ENCODE peak calls at places on chromosome 19, in six cellular contexts. One of them, this sample, is unnamed. For H3K36me3 and H3K27me3, the result is how much of the 10 kb centered on the place peaks cover.

GRCh38 chr19:3162418-3163229 is 15.9 kb upstream of the S1PR4 start:
- DNase-seq in kidney epithelial cell: no peak
- DNase-seq in neural progenitor cell: no peak
- DNase-seq in H7: peak
- DNase-seq in left lung: peak
- DNase-seq in Peyer's patch: no peak
- DNase-seq in this sample: no peak

GRCh38 chr19:47550129-47550528 is 22.8 kb downstream of the ZNF541 start:
- DNase-seq in kidney epithelial cell: no peak
- DNase-seq in neural progenitor cell: no peak
- DNase-seq in H7: no peak
- DNase-seq in left lung: no peak
- DNase-seq in Peyer's patch: no peak
- DNase-seq in this sample: no peak

GRCh38 chr19:40803857-40804782 is 5.1 kb downstream of the EGLN2 start:
- DNase-seq in kidney epithelial cell: no peak
- DNase-seq in neural progenitor cell: no peak
- DNase-seq in H7: peak
- DNase-seq in left lung: no peak
- DNase-seq in Peyer's patch: peak
- DNase-seq in this sample: peak

GRCh38 chr19:31314156-31314555 is 35.1 kb downstream of the TSHZ3 start:
- DNase-seq in kidney epithelial cell: no peak
- DNase-seq in neural progenitor cell: no peak
- DNase-seq in H7: no peak
- DNase-seq in left lung: no peak
- DNase-seq in Peyer's patch: no peak
- DNase-seq in this sample: peak

GRCh38 chr19:10769533-10770491 is 51.9 kb downstream of the DNM2 start:
- DNase-seq in kidney epithelial cell: no peak
- DNase-seq in neural progenitor cell: peak
- DNase-seq in H7: peak
- DNase-seq in left lung: no peak
- DNase-seq in Peyer's patch: peak
- DNase-seq in this sample: peak

GRCh38 chr19:18650048-18650435 is 13.2 kb downstream of the KLHL26 start:
- DNase-seq in kidney epithelial cell: no peak
- DNase-seq in neural progenitor cell: no peak
- DNase-seq in H7: no peak
- DNase-seq in left lung: no peak
- DNase-seq in Peyer's patch: no peak
- DNase-seq in this sample: peak

GRCh38 chr19:8607386-8607785 is 3.1 kb downstream of the ADAMTS10 start:
- DNase-seq in kidney epithelial cell: no peak
- DNase-seq in neural progenitor cell: no peak
- DNase-seq in H7: no peak
- DNase-seq in left lung: no peak
- DNase-seq in Peyer's patch: no peak
- DNase-seq in this sample: peak

GRCh38 chr19:45455707-45456499 is 11.9 kb upstream of the FOSB start:
- DNase-seq in kidney epithelial cell: peak
- DNase-seq in neural progenitor cell: peak
- DNase-seq in H7: peak
- DNase-seq in left lung: peak
- DNase-seq in Peyer's patch: peak
- DNase-seq in this sample: peak

GRCh38 chr19:44623080-44623479 is 9.7 kb downstream of the IGSF23 start:
- DNase-seq in kidney epithelial cell: no peak
- DNase-seq in neural progenitor cell: no peak
- DNase-seq in H7: no peak
- DNase-seq in left lung: no peak
- DNase-seq in Peyer's patch: peak
- DNase-seq in this sample: peak

GRCh38 chr19:49977111-49977510 is 16.1 kb upstream of the SIGLEC11 start:
- DNase-seq in kidney epithelial cell: no peak
- DNase-seq in neural progenitor cell: no peak
- DNase-seq in H7: no peak
- DNase-seq in left lung: peak
- DNase-seq in Peyer's patch: no peak
- DNase-seq in this sample: no peak

GRCh38 chr19:8254286-8255001 is 45.3 kb downstream of the CERS4 start:
- DNase-seq in kidney epithelial cell: no peak
- DNase-seq in neural progenitor cell: no peak
- DNase-seq in H7: peak
- DNase-seq in left lung: no peak
- DNase-seq in Peyer's patch: no peak
- DNase-seq in this sample: no peak

GRCh38 chr19:18972301-18972831 is 31.3 kb upstream of the HOMER3 start:
- DNase-seq in kidney epithelial cell: no peak
- DNase-seq in neural progenitor cell: no peak
- DNase-seq in H7: no peak
- DNase-seq in left lung: no peak
- DNase-seq in Peyer's patch: no peak
- DNase-seq in this sample: no peak

GRCh38 chr19:32719611-32720059 is at the start of gene TDRD12:
- DNase-seq in kidney epithelial cell: no peak
- DNase-seq in neural progenitor cell: no peak
- DNase-seq in H7: peak
- DNase-seq in left lung: peak
- DNase-seq in Peyer's patch: no peak
- DNase-seq in this sample: peak

GRCh38 chr19:44061038-44061437 is 9.2 kb downstream of the ZNF223 start:
- DNase-seq in kidney epithelial cell: no peak
- DNase-seq in neural progenitor cell: no peak
- DNase-seq in H7: no peak
- DNase-seq in left lung: no peak
- DNase-seq in Peyer's patch: no peak
- DNase-seq in this sample: no peak

GRCh38 chr19:17220207-17220758 is 5.1 kb downstream of the USE1 start:
- DNase-seq in kidney epithelial cell: no peak
- DNase-seq in neural progenitor cell: no peak
- DNase-seq in H7: no peak
- DNase-seq in left lung: no peak
- DNase-seq in Peyer's patch: peak
- DNase-seq in this sample: peak

GRCh38 chr19:5479958-5480357 is 24.7 kb downstream of the ZNRF4 start:
- DNase-seq in kidney epithelial cell: no peak
- DNase-seq in neural progenitor cell: no peak
- DNase-seq in H7: peak
- DNase-seq in left lung: no peak
- DNase-seq in Peyer's patch: no peak
- DNase-seq in this sample: no peak

GRCh38 chr19:3976495-3977241 is 5.8 kb upstream of the DAPK3 start:
- DNase-seq in kidney epithelial cell: no peak
- DNase-seq in neural progenitor cell: no peak
- DNase-seq in H7: peak
- DNase-seq in left lung: no peak
- DNase-seq in Peyer's patch: no peak
- DNase-seq in this sample: peak

GRCh38 chr19:18249834-18250233 is 23.6 kb upstream of the PDE4C start:
- DNase-seq in kidney epithelial cell: no peak
- DNase-seq in neural progenitor cell: no peak
- DNase-seq in H7: peak
- DNase-seq in left lung: no peak
- DNase-seq in Peyer's patch: no peak
- DNase-seq in this sample: no peak

GRCh38 chr19:33724021-33724722 is 72.5 kb upstream of the KCTD15 start:
- DNase-seq in kidney epithelial cell: no peak
- DNase-seq in neural progenitor cell: no peak
- DNase-seq in H7: peak
- DNase-seq in left lung: no peak
- DNase-seq in Peyer's patch: peak
- DNase-seq in this sample: no peak

GRCh38 chr19:35757231-35757748 is 461 bp upstream of the HSPB6 start:
- DNase-seq in kidney epithelial cell: no peak
- DNase-seq in neural progenitor cell: peak
- DNase-seq in H7: peak
- DNase-seq in left lung: peak
- DNase-seq in Peyer's patch: peak
- DNase-seq in this sample: peak

GRCh38 chr19:8194528-8195275 is 14.5 kb upstream of the CERS4 start:
- DNase-seq in kidney epithelial cell: no peak
- DNase-seq in neural progenitor cell: no peak
- DNase-seq in H7: no peak
- DNase-seq in left lung: peak
- DNase-seq in Peyer's patch: no peak
- DNase-seq in this sample: no peak

GRCh38 chr19:28294395-28294794 is 918.6 kb downstream of the UQCRFS1 start:
- DNase-seq in kidney epithelial cell: no peak
- DNase-seq in neural progenitor cell: no peak
- DNase-seq in H7: no peak
- DNase-seq in left lung: no peak
- DNase-seq in Peyer's patch: no peak
- DNase-seq in this sample: no peak

GRCh38 chr19:13597625-13598024 is 91.3 kb upstream of the CACNA1A start:
- DNase-seq in kidney epithelial cell: no peak
- DNase-seq in neural progenitor cell: peak
- DNase-seq in H7: peak
- DNase-seq in left lung: no peak
- DNase-seq in Peyer's patch: no peak
- DNase-seq in this sample: peak

GRCh38 chr19:50500753-50501151 is 10.2 kb downstream of the JOSD2 start:
- DNase-seq in kidney epithelial cell: no peak
- DNase-seq in neural progenitor cell: no peak
- DNase-seq in H7: no peak
- DNase-seq in left lung: peak
- DNase-seq in Peyer's patch: no peak
- DNase-seq in this sample: no peak

GRCh38 chr19:18488403-18488723 is 33.5 kb downstream of the ELL start:
- DNase-seq in kidney epithelial cell: no peak
- DNase-seq in neural progenitor cell: no peak
- DNase-seq in H7: peak
- DNase-seq in left lung: no peak
- DNase-seq in Peyer's patch: no peak
- DNase-seq in this sample: no peak

GRCh38 chr19:51760811-51761356 is at the start of gene FPR2:
- DNase-seq in kidney epithelial cell: no peak
- DNase-seq in neural progenitor cell: peak
- DNase-seq in H7: no peak
- DNase-seq in left lung: no peak
- DNase-seq in Peyer's patch: no peak
- DNase-seq in this sample: no peak

GRCh38 chr19:37355901-37356300 is 15.0 kb upstream of the ZNF527 start:
- DNase-seq in kidney epithelial cell: no peak
- DNase-seq in neural progenitor cell: no peak
- DNase-seq in H7: no peak
- DNase-seq in left lung: no peak
- DNase-seq in Peyer's patch: no peak
- DNase-seq in this sample: no peak

GRCh38 chr19:37348060-37348459 is 22.8 kb upstream of the ZNF527 start:
- DNase-seq in kidney epithelial cell: no peak
- DNase-seq in neural progenitor cell: no peak
- DNase-seq in H7: no peak
- DNase-seq in left lung: no peak
- DNase-seq in Peyer's patch: no peak
- DNase-seq in this sample: no peak

DNA sequence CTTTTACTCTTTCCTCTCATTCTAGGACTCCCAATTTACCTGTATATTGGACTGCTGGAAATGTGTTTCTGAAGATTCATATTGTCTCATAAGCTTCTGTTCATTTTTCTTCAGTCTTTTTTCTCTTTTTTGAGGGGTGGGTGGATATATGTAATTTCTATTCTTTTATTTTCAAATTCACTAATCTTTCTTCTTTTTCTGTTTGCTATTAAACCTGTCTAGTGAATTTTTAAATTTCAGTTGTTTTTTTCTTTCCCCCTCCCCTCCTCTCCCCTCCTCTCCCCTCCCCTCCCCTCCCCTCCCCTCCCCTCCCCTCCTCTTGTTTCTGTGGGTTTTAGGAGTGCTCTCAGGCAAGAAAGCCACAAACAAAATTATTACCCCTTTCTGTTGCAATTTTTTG is 16.9 kb upstream of the ZNF527 start:
- DNase-seq in kidney epithelial cell: no peak
- DNase-seq in neural progenitor cell: no peak
- DNase-seq in H7: no peak
- DNase-seq in left lung: no peak
- DNase-seq in Peyer's patch: no peak
- DNase-seq in this sample: no peak
- H3K36me3 ChIP-seq in kidney epithelial cell: under half
- H3K36me3 ChIP-seq in neural progenitor cell: under half
- H3K36me3 ChIP-seq in H7: under half
- H3K36me3 ChIP-seq in left lung: half or more
- H3K36me3 ChIP-seq in Peyer's patch: under half
- H3K36me3 ChIP-seq in this sample: under half

GRCh38 chr19:39248806-39249205 is at the start of gene IFNL4:
- DNase-seq in kidney epithelial cell: no peak
- DNase-seq in neural progenitor cell: no peak
- DNase-seq in H7: no peak
- DNase-seq in left lung: no peak
- DNase-seq in Peyer's patch: no peak
- DNase-seq in this sample: no peak
- H3K27me3 ChIP-seq in kidney epithelial cell: under half
- H3K27me3 ChIP-seq in neural progenitor cell: half or more
- H3K27me3 ChIP-seq in H7: under half
- H3K27me3 ChIP-seq in left lung: under half
- H3K27me3 ChIP-seq in Peyer's patch: under half
- H3K27me3 ChIP-seq in this sample: under half

DNA sequence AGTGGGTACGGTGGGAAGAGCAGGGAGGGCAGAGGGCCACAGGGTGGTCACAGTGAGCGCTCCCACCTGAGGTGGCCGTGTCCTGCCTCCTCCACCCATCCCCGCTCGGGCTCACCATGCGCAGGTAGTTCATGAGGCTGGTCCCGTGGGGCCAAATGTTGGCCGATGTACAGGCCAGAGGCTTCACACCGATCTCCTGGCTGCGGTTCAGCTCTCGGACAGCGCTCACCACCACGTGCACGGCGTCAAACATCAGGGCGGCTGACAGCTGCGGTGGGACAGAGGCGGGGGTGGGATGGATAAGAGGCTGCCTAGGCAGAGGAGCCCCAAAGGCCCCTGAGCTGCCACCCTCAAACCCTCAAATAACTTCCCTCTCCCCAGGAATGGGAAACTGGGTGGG is 15.8 kb downstream of the GRIK5 start:
- DNase-seq in kidney epithelial cell: no peak
- DNase-seq in neural progenitor cell: no peak
- DNase-seq in H7: no peak
- DNase-seq in left lung: peak
- DNase-seq in Peyer's patch: no peak
- DNase-seq in this sample: no peak
- H3K36me3 ChIP-seq in kidney epithelial cell: under half
- H3K36me3 ChIP-seq in neural progenitor cell: under half
- H3K36me3 ChIP-seq in H7: under half
- H3K36me3 ChIP-seq in left lung: under half
- H3K36me3 ChIP-seq in Peyer's patch: under half
- H3K36me3 ChIP-seq in this sample: under half

DNA sequence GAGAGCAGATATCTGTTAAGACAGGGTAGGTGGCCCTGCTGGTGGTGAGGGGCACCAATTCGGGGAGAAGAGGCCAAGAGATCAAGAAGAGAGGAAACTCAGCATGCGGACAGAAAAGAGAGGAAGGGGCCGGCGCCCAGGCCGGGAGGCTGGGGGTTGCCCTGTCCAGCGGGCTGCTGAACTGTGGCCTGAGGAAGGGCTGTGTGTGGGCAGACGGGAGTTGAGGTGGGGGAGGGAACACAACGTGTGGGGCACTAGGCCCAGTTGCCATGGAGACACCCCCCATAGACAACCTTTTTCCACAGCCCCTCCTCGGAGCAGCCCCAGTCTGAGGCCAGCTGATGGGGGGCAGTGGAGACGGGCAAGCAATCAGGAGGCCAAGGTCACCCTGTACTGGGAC is 2.5 kb upstream of the CACNG8 start:
- DNase-seq in kidney epithelial cell: no peak
- DNase-seq in neural progenitor cell: peak
- DNase-seq in H7: peak
- DNase-seq in left lung: no peak
- DNase-seq in Peyer's patch: no peak
- DNase-seq in this sample: no peak
- H3K27me3 ChIP-seq in kidney epithelial cell: half or more
- H3K27me3 ChIP-seq in neural progenitor cell: half or more
- H3K27me3 ChIP-seq in H7: half or more
- H3K27me3 ChIP-seq in left lung: half or more
- H3K27me3 ChIP-seq in Peyer's patch: under half
- H3K27me3 ChIP-seq in this sample: under half

This sample was measured in adrenal gland.